ENCODE peak calls at places on chromosome X, in ten cellular contexts. D, R, H, X, O, Z, J, C, L and V are unnamed samples.

GRCh38 chrX:53160297-53160983 is 64.6 kb downstream of the KDM5C start:
- DNase-seq in D (no peak), R (no peak), H (no peak), X (no peak), O (peak; percentile 16), Z (no peak), J (no peak), C (no peak), L (no peak), V (no peak)

GRCh38 chrX:128396601-128397000 is 344.4 kb upstream of the ACTRT1 start:
- DNase-seq in D (no peak), R (no peak), H (no peak), X (no peak), O (no peak), Z (no peak), J (no peak), C (peak; percentile 66), L (peak; percentile 53), V (no peak)

GRCh38 chrX:69285401-69285871 is 120.2 kb upstream of the PJA1 start:
- DNase-seq in D (no peak), R (no peak), H (no peak), X (no peak), O (peak; percentile 30), Z (no peak), J (no peak), C (no peak), L (no peak), V (peak; percentile 49)

GRCh38 chrX:28693101-28693500 is 105.9 kb downstream of the IL1RAPL1 start:
- DNase-seq in D (no peak), R (no peak), H (no peak), X (no peak), O (no peak), Z (no peak), J (no peak), C (no peak), L (no peak), V (no peak)

GRCh38 chrX:149528381-149528780 is 12.4 kb upstream of the EOLA1 start:
- DNase-seq in D (no peak), R (no peak), H (no peak), X (no peak), O (no peak), Z (no peak), J (no peak), C (no peak), L (no peak), V (no peak)

GRCh38 chrX:151505796-151506195 is 57.7 kb upstream of the PASD1 start:
- DNase-seq in D (no peak), R (no peak), H (no peak), X (peak; percentile 46), O (no peak), Z (no peak), J (no peak), C (no peak), L (peak; percentile 22), V (peak; percentile 84)

GRCh38 chrX:78650906-78651437 is 8.2 kb downstream of the RTL3 start:
- DNase-seq in D (no peak), R (no peak), H (no peak), X (no peak), O (no peak), Z (peak; percentile 44), J (no peak), C (peak; percentile 27), L (peak; percentile 14), V (no peak)

GRCh38 chrX:38879631-38880220 is 78.5 kb downstream of the MID1IP1 start:
- DNase-seq in D (no peak), R (no peak), H (peak; percentile 72), X (no peak), O (peak; percentile 46), Z (no peak), J (no peak), C (no peak), L (no peak), V (no peak)

GRCh38 chrX:55796496-55796895 is 78.9 kb downstream of the RRAGB start:
- DNase-seq in D (no peak), R (no peak), H (no peak), X (no peak), O (no peak), Z (no peak), J (no peak), C (no peak), L (no peak), V (no peak)

GRCh38 chrX:38656350-38656915 is 95.1 kb downstream of the TSPAN7 start:
- DNase-seq in D (no peak), R (no peak), H (no peak), X (no peak), O (no peak), Z (no peak), J (no peak), C (no peak), L (no peak), V (peak; percentile 95)

GRCh38 chrX:119981286-119982070 is 37.9 kb upstream of the NKAP start:
- DNase-seq in D (no peak), R (no peak), H (peak; percentile 30), X (peak; percentile 64), O (no peak), Z (peak; percentile 40), J (no peak), C (peak; percentile 18), L (peak; percentile 7), V (peak; percentile 65)

GRCh38 chrX:124333862-124334261 is 1.4 kb downstream of the TEX13D start:
- DNase-seq in D (no peak), R (no peak), H (no peak), X (no peak), O (no peak), Z (no peak), J (no peak), C (no peak), L (no peak), V (no peak)

GRCh38 chrX:71532078-71532752 is 689 bp upstream of the OGT start:
- DNase-seq in D (no peak), R (no peak), H (no peak), X (peak; percentile 89), O (peak; percentile 41), Z (no peak), J (no peak), C (peak; percentile 67), L (peak; percentile 58), V (peak; percentile 65)

GRCh38 chrX:130086414-130087207 is 23.7 kb downstream of the ELF4 start:
- DNase-seq in D (peak; percentile 46), R (no peak), H (no peak), X (no peak), O (peak; percentile 56), Z (no peak), J (no peak), C (no peak), L (no peak), V (no peak)

GRCh38 chrX:119375561-119375960 is 23.6 kb upstream of the SLC25A43 start:
- DNase-seq in D (no peak), R (no peak), H (no peak), X (no peak), O (no peak), Z (peak; percentile 31), J (no peak), C (no peak), L (no peak), V (no peak)

GRCh38 chrX:45788315-45788714 is 587.6 kb upstream of the DIPK2B start:
- DNase-seq in D (no peak), R (no peak), H (no peak), X (no peak), O (no peak), Z (no peak), J (no peak), C (no peak), L (no peak), V (no peak)

GRCh38 chrX:44927398-44927797 is 54.4 kb downstream of the KDM6A start:
- DNase-seq in D (no peak), R (no peak), H (no peak), X (no peak), O (no peak), Z (no peak), J (no peak), C (no peak), L (no peak), V (no peak)

GRCh38 chrX:104432321-104432720 is 133.7 kb upstream of the IL1RAPL2 start:
- DNase-seq in D (no peak), R (no peak), H (no peak), X (no peak), O (peak; percentile 7), Z (no peak), J (no peak), C (no peak), L (no peak), V (no peak)

GRCh38 chrX:72121381-72121780 is 10.3 kb downstream of the RTL5 start:
- DNase-seq in D (no peak), R (no peak), H (no peak), X (no peak), O (peak; percentile 42), Z (peak; percentile 82), J (no peak), C (peak; percentile 57), L (peak; percentile 37), V (no peak)

GRCh38 chrX:65688403-65688881 is 21.0 kb downstream of the MSN start:
- DNase-seq in D (no peak), R (no peak), H (no peak), X (no peak), O (peak; percentile 21), Z (no peak), J (no peak), C (no peak), L (no peak), V (no peak)

GRCh38 chrX:154734101-154734781 is 16.6 kb downstream of the GAB3 start:
- DNase-seq in D (peak; percentile 13), R (no peak), H (no peak), X (no peak), O (peak; percentile 19), Z (no peak), J (no peak), C (peak; percentile 14), L (no peak), V (no peak)

GRCh38 chrX:96919672-96920071 is 36.0 kb downstream of the RPA4 start:
- DNase-seq in D (no peak), R (no peak), H (no peak), X (no peak), O (no peak), Z (no peak), J (no peak), C (no peak), L (no peak), V (no peak)

GRCh38 chrX:44568196-44568595 is 25.5 kb upstream of the FUNDC1 start:
- DNase-seq in D (no peak), R (no peak), H (no peak), X (no peak), O (no peak), Z (no peak), J (no peak), C (no peak), L (no peak), V (no peak)